ENCODE peak calls at places on chromosomes 1 and 21, in nine cellular contexts. R, C, P, D, J, Q, A, T and I are unnamed samples. For H3K4me1 and H3K27me3, the result is how much of the 10 kb centered on the place peaks cover.

GRCh38 chr1:3504823-3505155 is 50.3 kb downstream of the ARHGEF16 start:
- DNase-seq in C (no peak), Q (no peak), P (no peak), D (peak), A (no peak), J (no peak), T (no peak), R (no peak), I (no peak)

GRCh38 chr1:175222296-175222938 is 29.8 kb upstream of the KIAA0040 start:
- DNase-seq in T (peak), Q (no peak), R (no peak), J (no peak), D (no peak), A (peak), P (no peak), C (no peak), I (no peak)

GRCh38 chr21:35257413-35257812 is 208.3 kb upstream of the RUNX1 start:
- DNase-seq in T (peak), C (peak), Q (peak), A (peak), P (no peak), R (peak), D (peak), J (peak), I (peak)

GRCh38 chr1:31505884-31506497 is 70.3 kb upstream of the TINAGL1 start:
- DNase-seq in D (no peak), T (no peak), R (no peak), A (peak), P (no peak), C (no peak), J (no peak), Q (no peak), I (peak)

GRCh38 chr1:193408782-193409293 is 222.4 kb upstream of the B3GALT2 start:
- DNase-seq in P (no peak), D (peak), J (no peak), A (peak), R (peak), T (peak), Q (no peak), C (peak), I (peak)

GRCh38 chr1:227318852-227319607 is 738 bp upstream of the CDC42BPA start:
- DNase-seq in R (peak), P (peak), T (peak), A (peak), C (peak), D (peak), J (peak), Q (no peak), I (peak)

GRCh38 chr21:44024895-44025353 is 12.8 kb downstream of the TRAPPC10 start:
- DNase-seq in J (no peak), A (peak), Q (no peak), T (no peak), R (peak), P (no peak), D (peak), C (peak), I (peak)

GRCh38 chr1:10625076-10625475 is 150.3 kb downstream of the PEX14 start:
- DNase-seq in C (no peak), P (no peak), J (no peak), Q (no peak), T (no peak), R (no peak), D (peak), A (no peak), I (no peak)

GRCh38 chr1:15592285-15592684 is 7.4 kb upstream of the AGMAT start:
- DNase-seq in P (no peak), A (peak), Q (no peak), D (no peak), R (no peak), C (no peak), T (no peak), J (no peak), I (no peak)

GRCh38 chr1:7036393-7036792 is 251.1 kb downstream of the CAMTA1 start:
- DNase-seq in T (no peak), P (no peak), J (no peak), A (no peak), Q (no peak), R (no peak), C (no peak), D (no peak), I (no peak)

GRCh38 chr1:10867914-10868598 is 71.6 kb upstream of the CASZ1 start:
- DNase-seq in A (no peak), J (peak), T (no peak), C (no peak), D (peak), R (no peak), Q (no peak), P (no peak), I (peak)

GRCh38 chr1:201221201-201221846 is 30.7 kb downstream of the IGFN1 start:
- DNase-seq in J (no peak), Q (no peak), R (no peak), P (no peak), D (no peak), C (no peak), A (no peak), T (no peak), I (no peak)

GRCh38 chr1:152505083-152505482 is 5.5 kb upstream of the LCE5A start:
- DNase-seq in Q (no peak), A (no peak), J (no peak), T (no peak), C (no peak), D (no peak), P (no peak), R (no peak), I (no peak)

GRCh38 chr21:46054447-46054846 is 43.5 kb upstream of the COL6A2 start:
- DNase-seq in C (no peak), P (no peak), A (no peak), T (no peak), D (peak), R (no peak), Q (no peak), J (no peak), I (peak)

DNA sequence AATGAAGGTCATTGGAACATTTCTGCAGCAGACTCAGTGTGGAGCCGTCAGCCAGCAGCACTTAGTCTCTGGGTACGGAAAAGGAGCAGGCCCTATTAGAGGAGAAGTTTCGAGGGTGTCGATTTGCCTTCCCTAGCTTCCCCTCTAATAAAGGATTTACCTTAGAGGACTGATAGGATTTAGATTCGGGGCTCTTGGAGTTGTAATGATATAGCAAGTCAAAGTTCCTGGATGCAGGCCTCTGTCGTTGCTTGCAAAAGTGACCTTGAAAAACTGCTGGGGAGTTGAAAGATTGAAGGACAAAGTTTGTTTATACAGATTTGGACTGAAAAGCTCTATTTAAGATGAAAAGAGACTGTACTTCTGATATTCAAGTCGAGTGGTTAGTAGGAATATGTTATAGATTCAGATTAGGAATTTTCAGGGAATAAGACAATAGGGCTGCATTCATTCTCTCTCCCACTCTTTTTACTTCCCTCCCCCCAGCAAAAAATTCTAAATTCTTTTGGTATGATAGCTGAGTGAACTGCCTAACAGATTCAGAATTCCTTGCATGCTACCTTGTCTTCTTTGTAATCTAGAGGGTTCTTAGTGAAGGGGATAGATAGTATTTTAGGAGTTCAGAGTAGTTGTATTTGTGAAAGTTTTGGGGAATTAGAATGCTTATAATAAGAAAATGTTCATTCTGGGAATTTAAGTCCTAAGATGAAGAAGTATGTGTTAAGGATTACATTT is 19.2 kb downstream of the NFYC start:
- DNase-seq in P (no peak), R (no peak), Q (no peak), C (peak), D (no peak), J (no peak), A (no peak), T (no peak), I (no peak)
- H3K4me3 ChIP-seq in P (peak), R (peak), Q (peak), C (peak), D (no peak), J (peak), A (peak), T (peak), I (peak)

GRCh38 chr1:21897844-21898243 is 39.3 kb downstream of the HSPG2 start:
- DNase-seq in R (no peak), D (no peak), Q (no peak), C (no peak), J (no peak), T (no peak), P (no peak), A (no peak), I (no peak)
- H3K4me1 ChIP-seq in R (under half), D (under half), Q (under half), C (under half), J (under half), T (under half), P (under half), A (under half), I (half or more)

DNA sequence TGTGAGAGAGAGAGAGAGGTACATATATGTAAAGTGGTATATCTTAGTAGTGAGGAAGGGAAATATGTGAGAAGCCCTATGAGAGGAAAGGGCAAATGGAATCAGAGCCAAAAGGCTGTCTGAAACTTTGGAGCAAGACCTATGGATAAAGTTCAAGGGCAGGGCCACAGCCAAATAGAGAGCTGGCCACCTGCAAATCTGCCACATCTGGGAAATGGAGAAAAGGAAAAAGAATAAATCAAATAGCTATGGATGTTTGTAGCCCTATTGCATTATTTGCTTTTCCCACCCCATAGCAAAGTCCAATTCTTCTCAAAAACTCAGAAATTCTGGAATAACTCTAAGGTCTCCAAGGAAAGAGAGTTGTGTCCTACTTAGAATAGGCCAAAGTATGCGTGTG is 4.0 kb upstream of the HLX start:
- DNase-seq in T (no peak), C (no peak), P (no peak), D (no peak), Q (no peak), R (no peak), A (no peak), J (no peak), I (no peak)
- H3K27me3 ChIP-seq in T (under half), C (under half), P (half or more), D (under half), Q (under half), R (under half), A (under half), J (half or more), I (under half)

DNA sequence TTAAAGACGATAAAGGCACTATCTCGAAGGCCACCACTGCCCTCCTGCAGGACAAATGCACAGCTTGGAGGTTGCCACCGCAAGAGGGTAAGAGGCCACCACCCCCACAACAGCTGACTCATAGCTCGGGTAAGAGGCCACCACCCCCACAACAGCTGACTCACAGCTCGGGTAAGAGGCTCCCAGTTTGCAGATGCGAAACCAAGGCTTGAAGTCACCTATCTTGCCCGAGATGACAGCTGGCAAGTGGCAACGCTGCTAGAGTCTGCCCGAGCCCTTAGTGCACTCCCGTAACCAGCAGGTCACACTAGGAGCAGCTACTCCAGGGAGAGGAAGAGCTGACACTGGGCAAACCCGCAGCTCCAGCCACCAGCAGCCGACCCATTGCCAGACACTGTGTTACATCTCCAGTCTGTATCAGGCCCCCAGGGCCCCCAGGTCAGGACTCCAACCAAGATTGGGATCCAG is 17.1 kb upstream of the SPSB1 start:
- DNase-seq in P (no peak), T (no peak), D (peak), R (no peak), A (peak), C (peak), Q (peak), J (peak), I (peak)
- H3K4me3 ChIP-seq in P (no peak), T (no peak), D (no peak), R (no peak), A (no peak), C (no peak), Q (no peak), J (no peak), I (peak)

GRCh38 chr1:19436716-19437476 is 48.4 kb downstream of the CAPZB start:
- DNase-seq in T (peak), D (peak), Q (no peak), J (no peak), C (peak), A (peak), P (no peak), R (peak), I (no peak)
- H3K4me1 ChIP-seq in T (half or more), D (under half), Q (under half), J (half or more), C (under half), A (half or more), P (under half), R (half or more), I (half or more)

GRCh38 chr1:44569491-44569890 is 104.8 kb downstream of the TMEM53 start:
- DNase-seq in P (no peak), A (no peak), C (no peak), R (no peak), D (no peak), Q (no peak), T (no peak), J (no peak), I (no peak)

GRCh38 chr1:44572572-44572879 is 101.8 kb downstream of the TMEM53 start:
- DNase-seq in J (no peak), P (no peak), Q (no peak), R (no peak), A (no peak), C (no peak), D (no peak), T (no peak), I (peak)

GRCh38 chr1:44576456-44577150 is 97.7 kb downstream of the TMEM53 start:
- DNase-seq in R (no peak), J (no peak), T (no peak), Q (no peak), D (no peak), A (no peak), P (no peak), C (no peak), I (no peak)

GRCh38 chr1:44568128-44568900 is 106.0 kb downstream of the TMEM53 start:
- DNase-seq in R (no peak), Q (peak), C (no peak), A (peak), D (no peak), P (no peak), J (no peak), T (no peak), I (no peak)

DNA sequence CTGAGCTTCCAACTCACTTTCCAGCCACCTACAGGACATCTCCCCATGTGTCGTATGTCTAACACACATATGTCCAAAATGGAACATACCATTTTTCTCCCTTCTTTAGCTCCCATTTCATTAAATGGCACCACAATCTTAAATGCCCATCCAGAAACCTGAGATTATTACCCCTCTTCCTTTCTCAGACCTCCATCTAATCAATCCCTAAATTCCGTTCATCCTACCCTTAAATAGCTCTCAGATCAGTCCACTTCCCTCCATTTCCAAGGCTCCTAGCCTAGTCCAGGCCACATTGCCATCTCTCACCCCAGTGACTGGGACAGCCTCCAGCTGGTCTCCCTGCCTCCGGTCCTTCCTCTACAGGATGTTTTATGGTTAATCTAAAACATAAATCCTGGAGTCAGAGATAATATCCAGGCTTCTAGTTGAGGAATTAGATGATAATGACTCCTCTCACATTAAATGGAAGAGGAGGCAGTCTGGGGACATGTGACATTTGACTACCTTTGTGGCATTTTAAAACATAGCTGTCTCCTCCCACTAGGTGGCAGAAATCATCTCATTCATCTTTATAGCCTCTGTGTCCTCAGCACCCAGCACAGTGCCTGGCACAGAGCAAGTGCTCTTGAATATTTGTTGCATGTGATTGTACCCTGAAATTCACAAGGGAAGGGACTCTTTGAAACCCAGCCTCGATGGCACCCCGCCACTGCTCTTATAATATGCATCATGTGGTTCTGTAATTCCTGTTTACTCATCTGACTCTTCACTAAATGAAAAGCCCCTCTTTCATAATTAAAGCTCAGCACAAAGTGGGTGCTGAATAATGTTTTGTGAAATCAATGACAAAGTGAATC is 102.3 kb downstream of the TMEM53 start:
- DNase-seq in C (peak), J (peak), D (no peak), T (no peak), R (no peak), P (no peak), Q (no peak), A (no peak), I (peak)
- H3K27me3 ChIP-seq in C (under half), J (under half), D (under half), T (under half), R (under half), P (under half), Q (under half), A (under half), I (half or more)

GRCh38 chr1:156386949-156387898 is 18.2 kb downstream of the RHBG start:
- DNase-seq in C (no peak), P (no peak), Q (no peak), R (peak), T (no peak), A (no peak), D (no peak), J (no peak), I (peak)

GRCh38 chr1:156386134-156386901 is 17.3 kb downstream of the RHBG start:
- DNase-seq in R (peak), Q (no peak), A (no peak), T (no peak), C (no peak), D (no peak), P (no peak), J (no peak), I (peak)

GRCh38 chr1:156389311-156389710 is 20.3 kb downstream of the RHBG start:
- DNase-seq in R (no peak), D (no peak), T (no peak), J (no peak), P (no peak), Q (no peak), C (no peak), A (no peak), I (peak)

GRCh38 chr1:156388814-156389137 is 19.8 kb downstream of the RHBG start:
- DNase-seq in C (no peak), R (no peak), Q (no peak), A (no peak), T (no peak), J (no peak), P (no peak), D (no peak), I (peak)

DNA sequence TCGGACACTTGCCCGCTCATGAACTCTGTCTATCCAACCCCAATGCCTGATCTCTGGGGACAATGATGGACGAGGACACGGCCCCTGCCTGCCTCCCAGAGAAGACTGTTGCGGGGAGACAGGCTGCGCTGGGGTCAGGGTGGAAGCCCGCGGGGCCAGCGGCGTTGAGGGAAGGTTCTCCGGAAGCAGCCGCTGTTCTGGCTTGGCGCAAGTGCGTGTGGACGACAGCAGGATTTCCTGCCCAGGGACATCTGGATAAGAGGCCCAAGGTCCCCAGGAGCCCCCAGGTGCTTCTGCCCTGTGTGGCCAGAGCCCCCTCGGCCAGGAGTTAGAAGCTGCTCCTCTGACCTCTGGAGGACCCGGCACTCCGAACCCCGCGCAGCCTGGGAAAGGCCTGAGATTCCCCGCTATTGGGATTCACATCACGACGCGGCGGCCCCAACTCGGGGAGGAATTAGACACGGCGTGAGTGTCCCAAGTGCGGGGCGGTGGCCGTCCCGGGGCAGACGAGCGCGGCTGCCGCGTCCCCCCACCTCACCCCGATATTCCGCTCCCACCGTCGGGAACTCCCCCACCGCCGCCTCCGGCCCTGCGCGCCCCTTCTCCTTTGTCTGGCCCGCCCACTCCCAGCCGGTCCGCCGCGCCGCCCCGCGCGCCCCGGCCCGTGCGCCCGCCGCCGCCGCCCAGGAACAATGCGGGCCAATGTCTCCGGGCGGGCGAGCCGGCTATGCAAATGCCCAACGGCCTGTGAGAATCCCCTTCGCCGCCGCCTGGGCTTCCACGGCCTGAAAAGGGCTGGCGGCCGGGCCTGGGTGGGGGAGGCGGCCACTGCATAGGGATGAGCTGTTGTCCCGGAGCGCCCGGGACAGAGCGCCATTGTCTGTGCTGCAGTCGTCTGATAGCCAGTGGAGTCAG is 19.1 kb downstream of the RHBG start:
- DNase-seq in A (no peak), Q (no peak), J (no peak), P (no peak), C (no peak), T (no peak), R (peak), D (no peak), I (peak)
- H3K4me3 ChIP-seq in A (no peak), Q (no peak), J (no peak), P (peak), C (no peak), T (no peak), R (peak), D (no peak), I (no peak)

DNA sequence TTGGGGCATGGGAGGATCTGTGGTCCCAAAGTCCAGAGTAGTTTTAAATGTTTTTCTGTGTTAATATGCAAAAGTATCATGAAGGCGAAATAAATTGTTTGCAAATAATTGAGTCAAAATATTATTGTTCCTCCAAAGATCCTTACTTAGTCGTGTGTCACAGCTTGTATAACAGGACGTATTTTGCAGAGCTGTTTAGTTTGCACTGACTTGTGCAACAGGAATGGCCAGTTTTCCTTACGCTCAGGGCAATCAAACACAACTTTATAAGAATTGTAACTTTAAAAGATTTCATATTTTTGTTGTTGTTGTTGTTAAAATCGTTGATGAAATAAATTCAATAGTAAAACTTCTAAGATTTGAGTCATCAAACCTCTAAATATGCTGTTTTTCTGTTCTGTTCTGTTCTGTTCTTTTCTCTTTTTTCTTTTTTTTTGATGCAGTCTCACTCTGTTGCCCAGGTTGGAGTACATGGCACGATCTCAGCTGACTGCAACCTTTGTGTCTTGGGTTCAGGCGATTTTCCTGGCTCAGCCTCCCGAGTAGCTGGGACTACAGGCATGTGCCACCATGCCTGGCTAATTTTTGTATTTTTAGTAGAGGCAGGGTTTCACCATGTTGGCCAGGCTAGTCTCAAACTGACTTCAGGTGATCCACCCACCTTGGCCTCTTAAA is 60.6 kb downstream of the UCK2 start:
- DNase-seq in C (no peak), Q (peak), A (no peak), R (no peak), T (peak), P (no peak), D (no peak), J (no peak), I (no peak)
- H3K4me1 ChIP-seq in C (under half), Q (under half), A (under half), R (under half), T (under half), P (under half), D (under half), J (under half), I (under half)